ENCODE peak calls at places on chromosomes 7 and 10, in ten cellular contexts. J is sciatic nerve; B is Calu3; W is stimulated activated CD8-positive, alpha-beta memory T cell treated with anti-CD3 and anti-CD28 coated beads, Interleukin-7, amount 100 ng/mL, for 24 hours; A is glutamatergic neuron; M is T1000; Y is GM23248; R is HEK293T; X is amniotic stem cell; U is NT2/D1. I is an unnamed sample.

GRCh38 chr7:1290262-1291039 is 57.8 kb downstream of the UNCX start:
- DNase-seq in U (no peak), Y (peak), W (no peak), R (no peak), A (no peak), J (no peak), M (no peak), B (peak), X (no peak), I (no peak)

GRCh38 chr7:129422727-129423126 is 11.5 kb upstream of the STRIP2 start:
- DNase-seq in M (no peak), R (no peak), U (no peak), X (no peak), W (no peak), Y (no peak), A (no peak), J (no peak), B (no peak), I (no peak)

GRCh38 chr7:49093218-49093617 is 168.9 kb downstream of the CDC14C start:
- DNase-seq in X (no peak), J (no peak), U (no peak), W (no peak), B (no peak), R (no peak), Y (no peak), M (no peak), A (no peak), I (no peak)

GRCh38 chr10:76195990-76196389 is 764.6 kb downstream of the LRMDA start:
- DNase-seq in U (no peak), A (no peak), X (no peak), R (no peak), Y (peak), W (no peak), J (no peak), B (no peak), M (no peak), I (no peak)

GRCh38 chr7:102444961-102445673 is 11.7 kb downstream of the ORAI2 start:
- DNase-seq in R (no peak), Y (no peak), B (no peak), X (no peak), A (no peak), U (no peak), J (no peak), W (no peak), M (no peak), I (no peak)

GRCh38 chr7:2637505-2638223 is 5.9 kb downstream of the TTYH3 start:
- DNase-seq in W (no peak), R (no peak), Y (no peak), J (peak), B (no peak), X (no peak), A (peak), M (no peak), U (no peak), I (no peak)

GRCh38 chr7:28708033-28708451 is 250.1 kb downstream of the TRIL start:
- DNase-seq in B (no peak), U (no peak), W (no peak), R (peak), J (no peak), X (no peak), M (peak), A (no peak), Y (peak), I (no peak)

GRCh38 chr10:98365698-98366530 is 49.1 kb downstream of the PYROXD2 start:
- DNase-seq in M (no peak), Y (no peak), A (no peak), J (no peak), W (no peak), U (no peak), B (peak), X (no peak), R (no peak), I (no peak)

GRCh38 chr10:65325913-65326312 is 1599.9 kb upstream of the LRRTM3 start:
- DNase-seq in U (peak), Y (no peak), J (no peak), R (no peak), B (no peak), A (no peak), W (no peak), X (no peak), M (no peak), I (no peak)

GRCh38 chr10:130418731-130419130 is 282.5 kb downstream of the GLRX3 start:
- DNase-seq in M (no peak), B (no peak), X (no peak), J (no peak), Y (no peak), R (no peak), W (no peak), U (no peak), A (no peak), I (no peak)

GRCh38 chr7:95246935-95247370 is 77.4 kb downstream of the PON1 start:
- DNase-seq in R (peak), A (peak), U (peak), J (no peak), B (peak), W (no peak), Y (peak), X (peak), M (peak), I (peak)

GRCh38 chr10:73940634-73941221 is 29.8 kb downstream of the PLAU start:
- DNase-seq in J (peak), B (peak), A (peak), U (no peak), X (peak), M (peak), R (peak), Y (peak), W (peak), I (no peak)

GRCh38 chr7:33276325-33276724 is 147.0 kb downstream of the BBS9 start:
- DNase-seq in M (no peak), Y (no peak), R (no peak), A (no peak), U (no peak), B (no peak), W (no peak), X (no peak), J (no peak), I (no peak)

GRCh38 chr7:78985509-78985908 is 468.0 kb downstream of the MAGI2 start:
- DNase-seq in W (no peak), R (no peak), U (no peak), A (no peak), M (no peak), B (no peak), J (no peak), Y (no peak), X (no peak), I (no peak)

GRCh38 chr10:36766921-36767320 is 358.5 kb upstream of the ANKRD30A start:
- DNase-seq in R (no peak), Y (no peak), A (no peak), X (no peak), U (no peak), W (no peak), J (no peak), M (no peak), B (no peak), I (no peak)

GRCh38 chr10:27504897-27505457 is 873 bp downstream of the RAB18 start:
- DNase-seq in B (no peak), X (peak), Y (peak), J (no peak), M (no peak), R (no peak), U (no peak), W (no peak), A (no peak), I (no peak)

GRCh38 chr10:88979153-88979562 is 11.4 kb upstream of the FAS start:
- DNase-seq in B (no peak), U (no peak), A (no peak), M (peak), Y (peak), X (peak), J (peak), R (peak), W (no peak), I (no peak)

GRCh38 chr10:11397566-11397965 is 213.9 kb downstream of the USP6NL start:
- DNase-seq in R (no peak), U (no peak), W (no peak), M (no peak), A (no peak), B (no peak), X (no peak), J (no peak), Y (no peak), I (no peak)

GRCh38 chr10:43119416-43120115 is 18.7 kb upstream of the CSGALNACT2 start:
- DNase-seq in W (no peak), B (no peak), M (no peak), U (no peak), J (no peak), Y (no peak), X (no peak), R (no peak), A (peak), I (no peak)

GRCh38 chr10:69172241-69172998 is 7.6 kb upstream of the SUPV3L1 start:
- DNase-seq in J (no peak), R (no peak), W (no peak), B (no peak), U (no peak), A (no peak), Y (peak), X (no peak), M (no peak), I (no peak)

GRCh38 chr7:137169282-137169698 is 174.2 kb downstream of the PTN start:
- DNase-seq in R (peak), B (peak), J (peak), W (no peak), Y (peak), X (peak), A (peak), U (peak), M (no peak), I (peak)

GRCh38 chr7:77734590-77735421 is 38.5 kb downstream of the RSBN1L start:
- DNase-seq in A (no peak), R (no peak), X (no peak), Y (no peak), W (no peak), U (no peak), B (peak), J (no peak), M (no peak), I (no peak)

GRCh38 chr7:36309301-36309700 is 80.4 kb upstream of the ANLN start:
- DNase-seq in U (no peak), Y (no peak), B (no peak), X (no peak), A (no peak), J (peak), W (no peak), M (no peak), R (no peak), I (peak)

GRCh38 chr7:44223362-44224114 is 22.8 kb downstream of the YKT6 start:
- DNase-seq in J (no peak), X (no peak), M (no peak), Y (no peak), B (no peak), U (peak), A (peak), W (no peak), R (no peak), I (no peak)

GRCh38 chr10:22720667-22721066 is 6.3 kb upstream of the PIP4K2A start:
- DNase-seq in R (no peak), W (no peak), A (no peak), B (no peak), X (no peak), Y (no peak), J (no peak), M (no peak), U (no peak), I (no peak)

GRCh38 chr10:30456262-30456661 is 22.3 kb downstream of the MAP3K8 start:
- DNase-seq in J (no peak), W (no peak), R (no peak), M (no peak), U (no peak), B (no peak), Y (no peak), X (no peak), A (no peak), I (no peak)

GRCh38 chr7:121395494-121395960 is 581 bp downstream of the FAM3C start:
- DNase-seq in W (peak), R (peak), Y (peak), U (no peak), A (no peak), B (peak), J (peak), M (peak), X (no peak), I (no peak)

GRCh38 chr7:150367677-150368097 is 935 bp upstream of the REPIN1 start:
- DNase-seq in W (no peak), J (no peak), Y (no peak), X (no peak), U (no peak), B (no peak), A (no peak), M (no peak), R (no peak), I (no peak)

GRCh38 chr10:92691591-92692084 is 1.9 kb downstream of the HHEX start:
- DNase-seq in J (peak), R (no peak), X (no peak), U (no peak), M (no peak), W (no peak), A (peak), Y (no peak), B (no peak), I (no peak)

I was measured in H1.